ENCODE peak calls at places on chromosome 12, in five cellular contexts. H is CD8-positive, alpha-beta memory T cell; T is stimulated activated CD4-positive, alpha-beta T cell treated with anti-CD3 and anti-CD28 coated beads, Interleukin-15, amount 100 ng/mL, for 24 hours; E is RWPE2; J is Kasumi-1. P is an unnamed sample.

GRCh38 chr12:164207-164606 is 49.8 kb downstream of the SLC6A12 start:
- DNase-seq in H (no peak), T (no peak), E (no peak), J (no peak), P (peak; percentile 66)

GRCh38 chr12:2354151-2354991 is 301.6 kb downstream of the CACNA1C start:
- DNase-seq in H (no peak), T (no peak), E (no peak), J (no peak), P (peak; percentile 64)

GRCh38 chr12:26113194-26113654 is 11.6 kb downstream of the BHLHE41 start:
- DNase-seq in H (no peak), T (no peak), E (no peak), J (no peak), P (no peak)

GRCh38 chr12:69534389-69534822 is 50.9 kb upstream of the CCT2 start:
- DNase-seq in H (no peak), T (peak; percentile 39), E (peak; percentile 69), J (no peak), P (peak; percentile 97)

GRCh38 chr12:98062464-98063245 is 452.7 kb upstream of the TMPO start:
- DNase-seq in H (no peak), T (no peak), E (no peak), J (no peak), P (no peak)

GRCh38 chr12:117098361-117099217 is 627 bp downstream of the TESC start:
- DNase-seq in H (no peak), T (peak; percentile 60), E (no peak), J (no peak), P (peak; percentile 26)

GRCh38 chr12:117316336-117316735 is 45.1 kb downstream of the NOS1 start:
- DNase-seq in H (no peak), T (no peak), E (no peak), J (no peak), P (no peak)

GRCh38 chr12:27524839-27525238 is 833 bp downstream of the PPFIBP1 start:
- DNase-seq in H (no peak), T (no peak), E (no peak), J (no peak), P (peak; percentile 42)

GRCh38 chr12:87001102-87001501 is 744.9 kb upstream of the MGAT4C start:
- DNase-seq in H (no peak), T (no peak), E (no peak), J (no peak), P (no peak)

P was measured in kidney tubule cell.